ENCODE peak calls at places on chromosomes 11 and 22, in seven cellular contexts. Y, Z, E, D, N, P and R are unnamed samples. For H3K36me3, the result is how much of the 10 kb centered on the place peaks cover.

GRCh38 chr11:47980093-47980906 is at the start of gene PTPRJ:
- DNase-seq in Z (peak), E (peak), D (peak), N (peak), Y (peak), P (peak), R (peak)

GRCh38 chr22:22578702-22579424 is 19.8 kb upstream of the PRAME start:
- DNase-seq in N (peak), Y (no peak), Z (no peak), P (no peak), D (no peak), E (no peak), R (peak)

GRCh38 chr22:19707347-19708322 is 6.7 kb upstream of the SEPTIN5 start:
- DNase-seq in E (no peak), Y (no peak), Z (no peak), P (peak), N (no peak), D (peak), R (peak)

GRCh38 chr11:85685820-85686459 is at the start of gene CCDC89:
- DNase-seq in P (peak), Y (no peak), N (peak), E (peak), Z (no peak), D (peak), R (peak)

GRCh38 chr22:48357196-48357595 is 1470.5 kb downstream of the BRD1 start:
- DNase-seq in Y (no peak), P (peak), Z (no peak), D (no peak), N (no peak), E (no peak), R (no peak)

GRCh38 chr11:60887531-60887930 is 18.9 kb downstream of the PRPF19 start:
- DNase-seq in Y (peak), D (no peak), E (peak), Z (no peak), N (no peak), P (no peak), R (no peak)

GRCh38 chr22:49810363-49811013 is 17.2 kb downstream of the BRD1 start:
- DNase-seq in E (no peak), Y (no peak), D (peak), Z (no peak), N (no peak), P (no peak), R (peak)

GRCh38 chr11:8389034-8389996 is 125.6 kb upstream of the LMO1 start:
- DNase-seq in P (no peak), N (peak), Y (no peak), E (no peak), D (no peak), Z (no peak), R (peak)

GRCh38 chr11:117095301-117096139 is 2.7 kb downstream of the SIK3 start:
- DNase-seq in Y (no peak), Z (no peak), P (no peak), D (no peak), N (no peak), E (no peak), R (no peak)

GRCh38 chr11:83736689-83737088 is 450.5 kb upstream of the CCDC90B start:
- DNase-seq in P (no peak), D (no peak), N (no peak), Z (no peak), Y (no peak), E (no peak), R (no peak)

GRCh38 chr11:24623121-24623520 is 126.3 kb downstream of the LUZP2 start:
- DNase-seq in N (no peak), Z (no peak), P (no peak), Y (no peak), E (no peak), D (no peak), R (peak)

GRCh38 chr11:131616456-131616855 is 246.0 kb downstream of the NTM start:
- DNase-seq in Y (no peak), P (no peak), E (no peak), Z (no peak), D (no peak), N (no peak), R (no peak)

GRCh38 chr11:15258433-15259350 is 144.0 kb downstream of the INSC start:
- DNase-seq in Y (peak), E (no peak), D (no peak), N (no peak), P (no peak), Z (no peak), R (peak)

GRCh38 chr11:132453411-132453810 is 1078.9 kb downstream of the OPCML start:
- DNase-seq in E (no peak), N (no peak), Y (no peak), Z (no peak), P (no peak), D (no peak), R (peak)

GRCh38 chr22:24950272-24950902 is 2.1 kb upstream of the KIAA1671 start:
- DNase-seq in P (no peak), D (no peak), Z (no peak), E (no peak), Y (peak), N (no peak), R (peak)

GRCh38 chr11:2311456-2312201 is 9.8 kb downstream of the TSPAN32 start:
- DNase-seq in P (peak), D (no peak), Y (no peak), N (no peak), E (no peak), Z (no peak), R (peak)

GRCh38 chr22:25169278-25170031 is 30.2 kb upstream of the CRYBB3 start:
- DNase-seq in D (peak), E (no peak), Y (no peak), N (no peak), Z (no peak), P (no peak), R (no peak)

GRCh38 chr11:75781296-75781695 is 12.7 kb downstream of the DGAT2 start:
- DNase-seq in D (no peak), Y (no peak), N (no peak), E (no peak), Z (no peak), P (no peak), R (no peak)

GRCh38 chr22:17774206-17774927 is at the start of gene BID:
- DNase-seq in Y (no peak), Z (peak), P (peak), D (peak), E (peak), N (peak), R (peak)

GRCh38 chr11:8671242-8671641 is 11.2 kb downstream of the TRIM66 start:
- DNase-seq in D (no peak), Y (peak), Z (no peak), N (peak), E (no peak), P (peak), R (peak)

GRCh38 chr11:79309402-79309801 is 131.4 kb downstream of the TENM4 start:
- DNase-seq in Z (no peak), P (no peak), E (no peak), N (no peak), D (no peak), Y (no peak), R (no peak)

GRCh38 chr11:76579047-76579751 is 91.3 kb downstream of the LRRC32 start:
- DNase-seq in E (no peak), Y (no peak), P (peak), Z (no peak), N (peak), D (peak), R (peak)

GRCh38 chr11:130796828-130797227 is 119.5 kb downstream of the SNX19 start:
- DNase-seq in Y (no peak), E (no peak), Z (no peak), D (no peak), P (no peak), N (no peak), R (no peak)

GRCh38 chr11:39541945-39542351 is 1917.5 kb downstream of the LRRC4C start:
- DNase-seq in Z (no peak), Y (no peak), D (no peak), E (no peak), P (no peak), N (no peak), R (peak)

GRCh38 chr11:73995247-73995646 is 12.6 kb upstream of the UCP2 start:
- DNase-seq in E (no peak), P (no peak), D (no peak), N (no peak), Z (peak), Y (no peak), R (no peak)

GRCh38 chr22:33116846-33117547 is 58.8 kb upstream of the SYN3 start:
- DNase-seq in P (no peak), Z (no peak), Y (no peak), D (no peak), E (no peak), N (no peak), R (no peak)

GRCh38 chr11:102771351-102771750 is 9.1 kb downstream of the MMP10 start:
- DNase-seq in Y (no peak), E (no peak), Z (no peak), N (no peak), D (no peak), P (no peak), R (peak)

GRCh38 chr11:80031014-80031565 is 590.3 kb upstream of the TENM4 start:
- DNase-seq in D (no peak), Y (no peak), P (no peak), N (no peak), E (no peak), Z (no peak), R (no peak)

GRCh38 chr11:8033312-8033715 is 46.2 kb downstream of the EIF3F start:
- DNase-seq in Z (no peak), Y (peak), D (peak), N (peak), P (peak), E (peak), R (peak)

GRCh38 chr11:44952500-44953260 is 2.0 kb upstream of the TP53I11 start:
- DNase-seq in D (no peak), E (no peak), Z (no peak), Y (no peak), P (no peak), N (no peak), R (no peak)

GRCh38 chr22:46815896-46816721 is 53.7 kb downstream of the TBC1D22A start:
- DNase-seq in Z (no peak), Y (no peak), N (no peak), E (peak), D (no peak), P (no peak), R (no peak)

GRCh38 chr11:87463486-87464102 is 425.9 kb downstream of the TMEM135 start:
- DNase-seq in N (no peak), P (no peak), Z (no peak), D (no peak), Y (no peak), E (no peak), R (peak)

GRCh38 chr11:19121646-19122045 is 4.7 kb downstream of the ZDHHC13 start:
- DNase-seq in E (no peak), Z (no peak), Y (no peak), P (no peak), N (no peak), D (no peak), R (no peak)

GRCh38 chr11:19244621-19245020 is 3.9 kb upstream of the E2F8 start:
- DNase-seq in P (no peak), Z (no peak), E (no peak), D (no peak), N (no peak), Y (no peak), R (peak)

DNA sequence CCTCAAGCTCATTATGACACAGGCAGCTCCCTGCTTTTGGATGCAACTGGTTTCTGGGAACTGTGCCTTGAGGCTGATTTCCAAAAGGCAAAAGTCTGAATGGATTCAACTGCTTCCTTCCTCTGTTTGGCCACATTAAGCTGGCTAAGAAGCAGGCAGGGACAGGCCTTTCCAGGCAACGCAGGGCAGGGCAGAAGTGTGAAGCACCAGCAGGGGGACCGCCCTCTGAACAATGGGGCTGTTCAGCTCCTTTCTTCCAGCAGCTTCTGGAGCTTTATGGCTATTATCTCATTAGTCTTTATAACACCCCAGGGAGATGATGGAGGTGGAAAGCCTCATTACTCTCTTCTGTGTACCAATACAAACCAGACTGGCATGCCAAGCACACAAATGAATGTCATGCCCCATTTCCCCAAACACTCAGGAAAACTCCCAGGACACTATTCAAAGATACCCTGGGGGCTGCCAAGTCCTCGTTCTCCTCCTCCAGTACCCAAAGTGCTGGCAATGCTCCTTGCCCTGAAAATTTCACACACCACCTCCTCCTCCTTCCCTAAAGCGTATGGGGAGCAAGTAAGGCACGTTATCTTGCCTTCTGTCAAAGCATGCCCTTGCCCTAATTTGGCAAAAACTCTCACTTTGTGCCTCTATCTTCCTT is 21.3 kb downstream of the MORC2 start:
- DNase-seq in N (peak), Y (no peak), Z (no peak), P (no peak), D (no peak), E (peak), R (no peak)
- H3K36me3 ChIP-seq in N (under half), Y (half or more), Z (under half), P (half or more), D (half or more), E (under half), R (half or more)

GRCh38 chr11:58631378-58631777 is 8.9 kb downstream of the CNTF start:
- DNase-seq in P (no peak), N (no peak), Y (no peak), E (no peak), Z (no peak), D (no peak), R (no peak)

GRCh38 chr11:58629857-58630256 is 7.4 kb downstream of the CNTF start:
- DNase-seq in Y (peak), D (no peak), N (no peak), P (no peak), Z (no peak), E (no peak), R (peak)

GRCh38 chr11:58636587-58636986 is 14.1 kb downstream of the CNTF start:
- DNase-seq in P (no peak), Z (no peak), Y (no peak), N (no peak), D (no peak), E (no peak), R (no peak)

GRCh38 chr11:58628446-58628845 is 6.0 kb downstream of the CNTF start:
- DNase-seq in Y (no peak), N (peak), P (no peak), Z (no peak), D (no peak), E (no peak), R (no peak)

GRCh38 chr11:58632510-58632909 is 10.0 kb downstream of the CNTF start:
- DNase-seq in Z (no peak), N (no peak), D (no peak), E (no peak), Y (no peak), P (no peak), R (no peak)
- H3K36me3 ChIP-seq in Z (under half), N (under half), D (under half), E (under half), Y (under half), P (under half), R (under half)

GRCh38 chr11:128201006-128201405 is 386.4 kb downstream of the ETS1 start:
- DNase-seq in P (no peak), N (no peak), E (no peak), D (no peak), Y (no peak), Z (no peak), R (no peak)
- H3K36me3 ChIP-seq in P (under half), N (under half), E (under half), D (under half), Y (under half), Z (under half), R (under half)

GRCh38 chr11:111836766-111837165 is 34.6 kb downstream of the ALG9 start:
- DNase-seq in Z (peak), P (no peak), Y (no peak), N (no peak), E (no peak), D (no peak), R (no peak)
- H3K36me3 ChIP-seq in Z (under half), P (under half), Y (under half), N (under half), E (under half), D (under half), R (under half)

GRCh38 chr11:1276866-1277615 is 32.4 kb downstream of the TOLLIP start:
- DNase-seq in E (no peak), N (no peak), Z (no peak), P (peak), D (no peak), Y (no peak), R (no peak)
- H3K36me3 ChIP-seq in E (under half), N (under half), Z (under half), P (half or more), D (half or more), Y (under half), R (under half)